ENCODE peak calls at places on chromosomes 3 and 15, in five cellular contexts. J, R, O, Q and B are unnamed samples.

GRCh38 chr15:25464784-25465183 is 26.0 kb upstream of the UBE3A start:
- DNase-seq in J (no peak), R (no peak), O (no peak), Q (no peak), B (no peak)

GRCh38 chr3:169613053-169613803 is 50.3 kb downstream of the MECOM start:
- DNase-seq in J (no peak), R (no peak), O (no peak), Q (no peak), B (no peak)

GRCh38 chr3:81925385-81925784 is 163.9 kb upstream of the GBE1 start:
- DNase-seq in J (no peak), R (no peak), O (no peak), Q (no peak), B (no peak)

GRCh38 chr3:114310701-114311100 is 16.9 kb downstream of the TIGIT start:
- DNase-seq in J (no peak), R (no peak), O (no peak), Q (no peak), B (no peak)

GRCh38 chr3:12158387-12159226 is at the start of gene TIMP4:
- DNase-seq in J (peak; percentile 76), R (peak; percentile 71), O (peak; percentile 62), Q (peak; percentile 25), B (no peak)

GRCh38 chr15:38975282-38975990 is 410.8 kb upstream of the RASGRP1 start:
- DNase-seq in J (no peak), R (no peak), O (no peak), Q (no peak), B (no peak)

GRCh38 chr3:181442066-181442465 is 269.7 kb upstream of the SOX2 start:
- DNase-seq in J (no peak), R (no peak), O (no peak), Q (no peak), B (no peak)

GRCh38 chr3:30550246-30550645 is 56.2 kb upstream of the TGFBR2 start:
- DNase-seq in J (no peak), R (no peak), O (no peak), Q (no peak), B (no peak)

GRCh38 chr3:11385908-11386307 is 113.7 kb downstream of the ATG7 start:
- DNase-seq in J (no peak), R (no peak), O (no peak), Q (peak; percentile 30), B (no peak)

GRCh38 chr3:128207953-128208352 is 54.7 kb downstream of the EEFSEC start:
- DNase-seq in J (no peak), R (no peak), O (no peak), Q (no peak), B (no peak)

GRCh38 chr15:57527382-57528091 is 64.2 kb upstream of the MYZAP start:
- DNase-seq in J (peak; percentile 85), R (no peak), O (no peak), Q (peak; percentile 69), B (no peak)

GRCh38 chr15:67240235-67241131 is 14.0 kb downstream of the AAGAB start:
- DNase-seq in J (no peak), R (no peak), O (no peak), Q (no peak), B (no peak)

GRCh38 chr3:130517541-130517940 is 564 bp downstream of the COL6A6 start:
- DNase-seq in J (no peak), R (no peak), O (no peak), Q (no peak), B (no peak)

GRCh38 chr15:62413786-62414185 is 248.7 kb upstream of the C2CD4B start:
- DNase-seq in J (no peak), R (no peak), O (no peak), Q (no peak), B (no peak)

GRCh38 chr3:149342413-149343340 is 9.2 kb upstream of the TM4SF18 start:
- DNase-seq in J (no peak), R (no peak), O (no peak), Q (no peak), B (no peak)

GRCh38 chr3:120831066-120831465 is 76.9 kb upstream of the STXBP5L start:
- DNase-seq in J (no peak), R (no peak), O (no peak), Q (no peak), B (no peak)

GRCh38 chr3:51282931-51283330 is 102.2 kb upstream of the MANF start:
- DNase-seq in J (no peak), R (no peak), O (no peak), Q (no peak), B (no peak)

GRCh38 chr3:56928379-56929068 is 126.8 kb upstream of the ARHGEF3 start:
- DNase-seq in J (no peak), R (no peak), O (no peak), Q (no peak), B (no peak)

GRCh38 chr3:71987828-71988227 is 202.9 kb upstream of the PROK2 start:
- DNase-seq in J (no peak), R (no peak), O (no peak), Q (peak; percentile 38), B (no peak)

GRCh38 chr15:63501256-63502089 is 2.9 kb upstream of the USP3 start:
- DNase-seq in J (peak; percentile 93), R (no peak), O (peak; percentile 85), Q (peak; percentile 92), B (peak; percentile 86)

GRCh38 chr3:68249265-68249664 is 594.9 kb upstream of the SUCLG2 start:
- DNase-seq in J (no peak), R (no peak), O (no peak), Q (no peak), B (no peak)